ENCODE peak calls at places on chromosomes 16 and 17, in five cellular contexts. X, B, A, I and T are unnamed samples.

GRCh38 chr17:75153854-75154194 is 488 bp downstream of the JPT1 start:
- DNase-seq in A (no peak), B (no peak), X (no peak), I (no peak), T (no peak)

GRCh38 chr17:77869665-77870132 is 88.8 kb upstream of the TNRC6C start:
- DNase-seq in X (no peak), A (no peak), B (no peak), I (no peak), T (no peak)

GRCh38 chr17:40098846-40099626 is 1.4 kb downstream of the NR1D1 start:
- DNase-seq in X (peak), I (peak), B (peak), A (peak), T (peak)

GRCh38 chr16:10745856-10746255 is 2.2 kb downstream of the NUBP1 start:
- DNase-seq in B (no peak), X (no peak), A (no peak), I (no peak), T (no peak)

GRCh38 chr17:43854498-43854897 is 7.5 kb downstream of the CD300LG start:
- DNase-seq in B (no peak), I (no peak), A (no peak), X (no peak), T (no peak)

GRCh38 chr17:62703776-62704380 is 76.4 kb downstream of the MRC2 start:
- DNase-seq in B (peak), I (no peak), X (peak), A (peak), T (no peak)

GRCh38 chr16:28259091-28259780 is 33.1 kb upstream of the SBK1 start:
- DNase-seq in I (no peak), A (no peak), X (no peak), B (no peak), T (no peak)

GRCh38 chr17:39099686-39100293 is 51.6 kb downstream of the PLXDC1 start:
- DNase-seq in X (no peak), I (no peak), A (no peak), B (no peak), T (peak)

GRCh38 chr16:11404608-11405007 is 59.3 kb downstream of the RMI2 start:
- DNase-seq in X (no peak), I (no peak), B (no peak), A (no peak), T (no peak)

GRCh38 chr16:65314246-65315003 is 192.6 kb upstream of the CDH11 start:
- DNase-seq in I (no peak), X (no peak), B (no peak), A (no peak), T (no peak)

GRCh38 chr17:63150466-63150865 is 184.4 kb downstream of the TANC2 start:
- DNase-seq in B (no peak), A (no peak), X (no peak), I (no peak), T (no peak)

GRCh38 chr16:86027366-86028126 is 128.6 kb downstream of the IRF8 start:
- DNase-seq in B (no peak), X (no peak), A (no peak), I (no peak), T (no peak)